ENCODE peak calls at places on chromosomes 12 and 14, in ten cellular contexts. P, Z, O, R, G, Y, U, D, M and B are unnamed samples.

GRCh38 chr14:68127166-68127565 is 307.6 kb downstream of the RAD51B start:
- DNase-seq in P (no peak), Z (no peak), O (no peak), R (no peak), G (no peak), Y (no peak), U (no peak), D (no peak), M (no peak), B (no peak)

GRCh38 chr14:100677925-100678765 is 48.5 kb upstream of the DLK1 start:
- DNase-seq in P (peak), Z (no peak), O (peak), R (peak), G (no peak), Y (no peak), U (no peak), D (no peak), M (no peak), B (peak)

GRCh38 chr14:46137786-46138185 is 513.8 kb downstream of the RPL10L start:
- DNase-seq in P (no peak), Z (no peak), O (no peak), R (no peak), G (no peak), Y (no peak), U (no peak), D (no peak), M (no peak), B (no peak)

GRCh38 chr14:35705636-35706035 is 103.5 kb downstream of the RALGAPA1 start:
- DNase-seq in P (no peak), Z (no peak), O (no peak), R (no peak), G (no peak), Y (no peak), U (no peak), D (no peak), M (no peak), B (no peak)

GRCh38 chr12:64780220-64780530 is 21.0 kb upstream of the GNS start:
- DNase-seq in P (no peak), Z (no peak), O (no peak), R (no peak), G (no peak), Y (no peak), U (no peak), D (no peak), M (no peak), B (no peak)

GRCh38 chr12:122238861-122239260 is 13.0 kb upstream of the DIABLO start:
- DNase-seq in P (no peak), Z (no peak), O (no peak), R (no peak), G (no peak), Y (no peak), U (no peak), D (peak), M (no peak), B (no peak)

GRCh38 chr14:59267046-59267445 is 78.6 kb downstream of the DAAM1 start:
- DNase-seq in P (no peak), Z (no peak), O (no peak), R (no peak), G (no peak), Y (no peak), U (no peak), D (no peak), M (no peak), B (no peak)

GRCh38 chr14:77359626-77360025 is 17.3 kb downstream of the TMED8 start:
- DNase-seq in P (no peak), Z (no peak), O (no peak), R (no peak), G (no peak), Y (no peak), U (no peak), D (no peak), M (no peak), B (no peak)

GRCh38 chr12:32666510-32666909 is 12.6 kb upstream of the DNM1L start:
- DNase-seq in P (no peak), Z (no peak), O (no peak), R (no peak), G (no peak), Y (no peak), U (no peak), D (no peak), M (no peak), B (no peak)

GRCh38 chr14:55097894-55098560 is 31.0 kb upstream of the LGALS3 start:
- DNase-seq in P (no peak), Z (peak), O (no peak), R (peak), G (no peak), Y (no peak), U (no peak), D (no peak), M (peak), B (no peak)

GRCh38 chr12:3102721-3103410 is 25.7 kb downstream of the TSPAN9 start:
- DNase-seq in P (no peak), Z (no peak), O (no peak), R (no peak), G (no peak), Y (no peak), U (no peak), D (no peak), M (no peak), B (no peak)

GRCh38 chr12:3106564-3106963 is 29.4 kb downstream of the TSPAN9 start:
- DNase-seq in P (no peak), Z (no peak), O (no peak), R (no peak), G (no peak), Y (no peak), U (no peak), D (no peak), M (no peak), B (no peak)

GRCh38 chr12:3105690-3106479 is 28.7 kb downstream of the TSPAN9 start:
- DNase-seq in P (no peak), Z (no peak), O (no peak), R (no peak), G (no peak), Y (no peak), U (no peak), D (no peak), M (no peak), B (no peak)

GRCh38 chr12:3101309-3102022 is 24.3 kb downstream of the TSPAN9 start:
- DNase-seq in P (no peak), Z (no peak), O (no peak), R (no peak), G (no peak), Y (no peak), U (no peak), D (no peak), M (no peak), B (no peak)

GRCh38 chr12:3103806-3104205 is 26.6 kb downstream of the TSPAN9 start:
- DNase-seq in P (no peak), Z (no peak), O (no peak), R (no peak), G (no peak), Y (no peak), U (no peak), D (no peak), M (no peak), B (no peak)
- TF ChIP-seq CTCF in P (no peak), Z (no peak), O (no peak), R (no peak), G (no peak), Y (no peak), U (no peak), D (no peak), M (no peak), B (no peak)

GRCh38 chr12:70744133-70744532 is 106.9 kb upstream of the PTPRB start:
- DNase-seq in P (no peak), Z (no peak), O (no peak), R (no peak), G (no peak), Y (no peak), U (no peak), D (no peak), M (no peak), B (no peak)
- TF ChIP-seq CTCF in P (no peak), Z (no peak), O (no peak), R (no peak), G (no peak), Y (no peak), U (no peak), D (no peak), M (no peak), B (no peak)

DNA sequence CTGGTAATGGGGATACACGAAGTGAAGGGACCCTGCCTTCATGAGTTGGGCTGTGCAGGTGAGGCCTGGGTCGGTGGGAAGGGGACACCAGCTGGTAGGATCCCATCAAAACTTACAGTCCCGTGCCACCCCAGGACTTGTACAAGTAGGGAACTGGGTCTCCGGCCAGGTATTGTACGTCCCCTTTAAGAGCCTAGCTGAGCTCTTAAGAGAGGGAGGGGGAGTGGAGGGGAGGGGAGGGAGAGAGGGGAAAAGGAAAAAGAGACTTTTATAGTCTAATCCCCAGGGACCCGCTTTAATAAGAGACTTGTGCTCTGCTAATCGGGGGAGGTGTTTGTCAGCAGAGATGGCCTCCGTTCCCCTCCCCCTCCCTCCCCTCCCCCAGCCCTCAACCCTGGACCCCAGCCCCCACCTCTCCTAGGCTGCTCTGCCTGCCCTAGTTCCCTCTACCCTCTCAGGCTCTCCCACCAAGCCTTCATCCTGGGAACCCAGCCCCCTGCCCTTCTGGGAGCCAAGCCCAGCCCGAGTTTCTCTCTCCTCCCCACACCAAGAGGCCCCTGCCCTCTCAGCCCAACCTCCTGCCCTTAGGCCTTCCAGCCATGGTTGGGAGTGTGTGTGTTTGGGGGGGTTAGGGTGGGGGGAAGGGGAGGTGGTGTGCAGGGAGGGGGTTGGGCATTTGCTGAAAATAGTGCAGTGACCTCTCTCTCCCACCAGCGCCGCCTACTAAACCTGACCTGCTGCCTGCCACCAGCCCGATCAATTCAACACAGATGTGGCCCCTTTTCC is 2.6 kb downstream of the GDF11 start:
- DNase-seq in P (peak), Z (no peak), O (no peak), R (no peak), G (peak), Y (no peak), U (no peak), D (peak), M (no peak), B (no peak)
- TF ChIP-seq CTCF in P (no peak), Z (no peak), O (no peak), R (no peak), G (no peak), Y (no peak), U (no peak), D (no peak), M (no peak), B (no peak)

GRCh38 chr12:99916555-99916954 is 68.2 kb downstream of the ANKS1B start:
- DNase-seq in P (no peak), Z (no peak), O (no peak), R (no peak), G (no peak), Y (no peak), U (no peak), D (no peak), M (no peak), B (no peak)

GRCh38 chr12:99915251-99916082 is 69.3 kb downstream of the ANKS1B start:
- DNase-seq in P (no peak), Z (no peak), O (no peak), R (no peak), G (no peak), Y (no peak), U (peak), D (no peak), M (no peak), B (no peak)

GRCh38 chr12:99918003-99918402 is 66.7 kb downstream of the ANKS1B start:
- DNase-seq in P (no peak), Z (no peak), O (no peak), R (peak), G (no peak), Y (no peak), U (no peak), D (no peak), M (no peak), B (no peak)

DNA sequence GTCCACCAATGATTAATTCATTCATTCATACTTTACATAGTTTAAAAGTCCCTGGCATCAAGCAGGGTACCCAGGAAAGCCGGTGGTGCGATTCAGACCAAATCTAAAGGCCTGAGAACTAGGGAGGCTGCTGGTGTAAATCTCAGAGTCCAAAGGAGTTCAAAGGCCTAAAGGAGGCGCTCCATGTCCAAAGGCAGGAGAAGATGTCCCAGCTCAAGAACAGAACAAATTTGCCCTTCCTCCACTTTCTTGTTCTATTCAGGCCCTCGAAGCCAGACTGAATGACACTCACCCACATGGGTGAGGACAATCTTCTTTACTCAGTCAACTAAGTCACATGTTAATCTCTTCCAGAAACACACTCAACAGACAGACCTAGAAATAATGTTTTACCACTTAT is 64.2 kb downstream of the ANKS1B start:
- DNase-seq in P (no peak), Z (no peak), O (no peak), R (no peak), G (no peak), Y (no peak), U (no peak), D (no peak), M (no peak), B (no peak)
- TF ChIP-seq CTCF in P (no peak), Z (no peak), O (no peak), R (no peak), G (no peak), Y (no peak), U (no peak), D (no peak), M (no peak), B (no peak)

DNA sequence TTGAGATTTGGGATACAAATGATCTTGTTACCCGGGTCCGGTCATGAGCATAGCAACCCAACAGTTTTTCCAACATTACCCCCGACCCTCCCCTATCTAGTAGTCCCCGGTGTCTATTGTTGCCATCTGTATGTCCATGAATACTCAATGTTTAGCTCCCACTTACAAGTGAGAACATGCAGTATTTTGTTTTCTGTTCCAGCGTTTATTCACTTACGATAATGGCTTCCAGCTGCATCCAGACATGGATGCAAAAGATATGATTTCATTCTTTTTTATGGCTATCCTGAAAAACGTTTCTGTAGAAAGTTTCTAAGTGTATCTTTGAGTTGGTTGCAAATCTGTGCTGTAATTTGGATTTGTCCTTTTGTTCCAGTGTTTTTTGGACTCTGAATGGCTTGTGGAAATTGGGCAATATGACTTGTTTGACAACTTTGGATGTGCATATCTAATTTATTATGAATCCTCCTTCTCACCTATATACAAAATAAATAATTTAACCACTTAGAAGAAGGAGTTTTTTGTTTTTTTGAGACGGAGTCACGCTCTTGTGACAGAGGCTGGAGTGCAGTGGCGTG is 11.8 kb downstream of the SP1 start:
- DNase-seq in P (no peak), Z (no peak), O (no peak), R (no peak), G (no peak), Y (no peak), U (no peak), D (no peak), M (no peak), B (no peak)
- TF ChIP-seq CTCF in P (no peak), Z (no peak), O (no peak), R (no peak), G (no peak), Y (no peak), U (no peak), D (no peak), M (no peak), B (no peak)